ENCODE peak calls at places on chromosomes 4 and X, in eight cellular contexts. B, R, S, H, M, W, V and T are unnamed samples.

GRCh38 chr4:181254771-181255170 is 988.4 kb upstream of the TENM3 start:
- DNase-seq in W (no peak), S (no peak), B (no peak), R (no peak), M (no peak), H (no peak), V (no peak), T (no peak)

GRCh38 chrX:33840176-33840575 is 291.9 kb downstream of the FAM47A start:
- DNase-seq in S (peak; percentile 4), R (no peak), M (no peak), H (no peak), W (no peak), B (peak; percentile 3), V (no peak), T (no peak)

GRCh38 chr4:23871420-23871819 is 18.4 kb downstream of the PPARGC1A start:
- DNase-seq in R (no peak), B (no peak), H (no peak), M (no peak), V (no peak), S (no peak), W (no peak), T (no peak)

GRCh38 chr4:48271048-48271452 is 1.4 kb upstream of the TEC start:
- DNase-seq in R (no peak), B (no peak), W (no peak), V (no peak), S (no peak), M (no peak), H (no peak), T (no peak)

GRCh38 chr4:95410387-95411005 is 138.3 kb downstream of the UNC5C start:
- DNase-seq in W (no peak), H (no peak), M (no peak), S (no peak), V (no peak), B (no peak), R (no peak), T (no peak)

GRCh38 chrX:24204331-24204730 is 54.8 kb downstream of the ZFX start:
- DNase-seq in M (no peak), V (no peak), B (no peak), W (no peak), S (no peak), H (no peak), R (peak; percentile 28), T (no peak)

GRCh38 chr4:10963958-10964705 is 279.6 kb upstream of the CLNK start:
- DNase-seq in H (no peak), V (no peak), B (no peak), M (peak; percentile 56), S (no peak), W (no peak), R (peak; percentile 50), T (no peak)

GRCh38 chr4:69832326-69833030 is 27.5 kb downstream of the SULT1E1 start:
- DNase-seq in H (no peak), V (no peak), S (no peak), M (no peak), W (no peak), B (no peak), R (no peak), T (peak; percentile 4)

GRCh38 chr4:156779774-156780173 is 191.8 kb downstream of the PDGFC start:
- DNase-seq in S (no peak), V (no peak), H (no peak), M (no peak), R (peak; percentile 95), B (no peak), W (no peak), T (no peak)

GRCh38 chr4:173529505-173530325 is at the start of gene HAND2:
- DNase-seq in M (peak; percentile 48), R (no peak), W (no peak), H (no peak), S (peak; percentile 51), V (no peak), B (peak; percentile 60), T (peak; percentile 53)

GRCh38 chrX:40897768-40898167 is 162.4 kb upstream of the MED14 start:
- DNase-seq in B (no peak), H (no peak), R (no peak), S (no peak), M (peak; percentile 68), V (no peak), W (no peak), T (no peak)

GRCh38 chrX:10615931-10616780 is 4.2 kb downstream of the MID1 start:
- DNase-seq in R (peak; percentile 75), S (peak; percentile 28), W (peak; percentile 7), H (no peak), B (peak; percentile 23), M (peak; percentile 35), V (no peak), T (peak; percentile 13)

GRCh38 chr4:56728512-56728911 is 47.4 kb upstream of the HOPX start:
- DNase-seq in H (no peak), V (no peak), W (peak; percentile 94), M (no peak), B (peak; percentile 3), R (peak; percentile 91), S (no peak), T (peak; percentile 92)

GRCh38 chrX:139237141-139237540 is 293.4 kb upstream of the F9 start:
- DNase-seq in V (no peak), R (no peak), M (no peak), B (no peak), W (no peak), H (no peak), S (no peak), T (no peak)

GRCh38 chr4:77347341-77347740 is 190.3 kb downstream of the CCNG2 start:
- DNase-seq in H (no peak), S (no peak), R (no peak), V (no peak), B (no peak), W (no peak), M (no peak), T (no peak)

GRCh38 chr4:140469806-140470733 is 28.0 kb downstream of the MGAT4D start:
- DNase-seq in B (peak; percentile 16), S (peak; percentile 53), W (no peak), H (no peak), M (no peak), V (no peak), R (no peak), T (no peak)

GRCh38 chrX:115362334-115363095 is 73.0 kb downstream of the LUZP4 start:
- DNase-seq in V (no peak), B (no peak), S (no peak), H (no peak), M (no peak), W (no peak), R (peak; percentile 82), T (no peak)

GRCh38 chr4:13313856-13314255 is 170.3 kb downstream of the RAB28 start:
- DNase-seq in S (no peak), H (no peak), W (peak; percentile 39), V (no peak), B (no peak), R (no peak), M (no peak), T (no peak)

GRCh38 chr4:62881901-62882300 is 1527.3 kb downstream of the TECRL start:
- DNase-seq in M (no peak), V (no peak), B (no peak), S (no peak), W (no peak), R (peak; percentile 8), H (no peak), T (no peak)

GRCh38 chr4:2069161-2069971 is 10.2 kb downstream of the NAT8L start:
- DNase-seq in H (no peak), S (no peak), B (no peak), M (no peak), R (no peak), W (no peak), V (no peak), T (no peak)

GRCh38 chr4:145938618-145939177 is at the start of gene ZNF827:
- DNase-seq in B (peak; percentile 38), H (peak; percentile 23), S (peak; percentile 63), V (peak; percentile 35), W (peak; percentile 18), R (peak; percentile 78), M (peak; percentile 49), T (peak; percentile 43)

GRCh38 chrX:136580316-136580715 is 48.3 kb downstream of the VGLL1 start:
- DNase-seq in S (no peak), W (no peak), M (no peak), H (no peak), R (no peak), B (no peak), V (no peak), T (no peak)

GRCh38 chrX:39729834-39730670 is 367.7 kb downstream of the BCOR start:
- DNase-seq in M (peak; percentile 83), W (no peak), V (no peak), R (peak; percentile 60), H (no peak), B (peak; percentile 34), S (peak; percentile 19), T (no peak)